ENCODE peak calls at places on chromosomes 12 and 14, in seven cellular contexts. X is SK-N-SH, I is HCT116, V is H1, R is K562, Z is HepG2, E is GM12878. S is an unnamed sample.

GRCh38 chr12:54588110-54588831 is at the start of gene PPP1R1A:
- DNase-seq in X (peak), E (no peak), V (no peak), Z (no peak), I (no peak), R (peak), S (peak)

GRCh38 chr12:123762715-123763052 is 583 bp downstream of the DNAH10 start:
- DNase-seq in E (no peak), V (no peak), R (no peak), Z (no peak), X (no peak), I (no peak), S (no peak)

GRCh38 chr12:43029971-43030370 is 440.4 kb upstream of the PRICKLE1 start:
- DNase-seq in V (no peak), I (no peak), X (no peak), Z (no peak), E (no peak), R (no peak), S (no peak)

GRCh38 chr12:66662179-66662578 is 16.7 kb downstream of the GRIP1 start:
- DNase-seq in Z (no peak), X (no peak), R (no peak), V (no peak), E (no peak), I (no peak), S (no peak)

GRCh38 chr12:108801736-108802665 is 55.4 kb downstream of the SSH1 start:
- DNase-seq in R (no peak), I (no peak), E (no peak), V (peak), Z (no peak), X (no peak), S (no peak)

GRCh38 chr14:36857842-36858445 is 196.3 kb downstream of the PAX9 start:
- DNase-seq in V (no peak), I (no peak), Z (no peak), E (no peak), X (no peak), R (no peak), S (no peak)

GRCh38 chr12:121086896-121087295 is 45.8 kb upstream of the P2RX7 start:
- DNase-seq in R (no peak), I (no peak), Z (no peak), V (no peak), E (no peak), X (no peak), S (no peak)

GRCh38 chr14:40028991-40029390 is 596.8 kb upstream of the FBXO33 start:
- DNase-seq in Z (no peak), R (no peak), I (no peak), V (no peak), X (no peak), E (no peak), S (no peak)

GRCh38 chr12:7376196-7376595 is 67.8 kb downstream of the CD163L1 start:
- DNase-seq in Z (no peak), E (no peak), I (no peak), V (no peak), R (no peak), X (no peak), S (no peak)

GRCh38 chr12:726281-727140 is 25.9 kb upstream of the WNK1 start:
- DNase-seq in R (no peak), V (no peak), E (no peak), Z (peak), I (no peak), X (no peak), S (no peak)

GRCh38 chr14:23787436-23787835 is 151.3 kb downstream of the DHRS2 start:
- DNase-seq in I (no peak), E (no peak), X (no peak), Z (no peak), R (no peak), V (no peak), S (no peak)

GRCh38 chr12:56105503-56105902 is 1.1 kb downstream of the PA2G4 start:
- DNase-seq in R (no peak), V (no peak), X (no peak), E (no peak), Z (no peak), I (no peak), S (no peak)

GRCh38 chr12:75196865-75197264 is 12.8 kb downstream of the KCNC2 start:
- DNase-seq in X (no peak), Z (no peak), I (no peak), V (no peak), R (no peak), E (no peak), S (no peak)

GRCh38 chr12:34390846-34391700 is 368.8 kb downstream of the ALG10 start:
- DNase-seq in E (no peak), X (no peak), V (no peak), Z (no peak), R (no peak), I (no peak), S (no peak)

GRCh38 chr14:38143651-38144505 is 63.8 kb upstream of the SSTR1 start:
- DNase-seq in I (no peak), X (no peak), E (no peak), V (no peak), R (no peak), Z (no peak), S (no peak)

GRCh38 chr14:95068521-95068920 is 88.8 kb downstream of the DICER1 start:
- DNase-seq in V (no peak), X (no peak), Z (no peak), E (no peak), I (no peak), R (no peak), S (no peak)

GRCh38 chr12:15164997-15165659 is 56.1 kb downstream of the RERG start:
- DNase-seq in Z (no peak), E (no peak), X (no peak), V (no peak), R (no peak), I (no peak), S (no peak)

GRCh38 chr12:102474438-102475064 is 5.8 kb downstream of the IGF1 start:
- DNase-seq in R (peak), I (peak), X (no peak), Z (no peak), V (no peak), E (no peak), S (no peak)

GRCh38 chr12:30999723-31000122 is 73.2 kb downstream of the TSPAN11 start:
- DNase-seq in V (no peak), R (no peak), I (no peak), E (no peak), X (no peak), Z (no peak), S (no peak)

GRCh38 chr12:57276935-57277563 is 26.1 kb upstream of the STAC3 start:
- DNase-seq in X (no peak), I (peak), E (no peak), V (no peak), R (peak), Z (peak), S (no peak)

GRCh38 chr12:117339104-117339503 is 22.3 kb downstream of the NOS1 start:
- DNase-seq in I (no peak), E (no peak), R (no peak), Z (no peak), X (no peak), V (no peak), S (no peak)

GRCh38 chr12:68538722-68539614 is 71.7 kb upstream of the RAP1B start:
- DNase-seq in E (peak), R (peak), X (no peak), V (peak), Z (no peak), I (no peak), S (peak)

GRCh38 chr12:104615048-104615561 is 158.4 kb downstream of the CHST11 start:
- DNase-seq in X (no peak), R (no peak), E (no peak), V (no peak), Z (no peak), I (no peak), S (no peak)

GRCh38 chr14:75859746-75860145 is 122.0 kb downstream of the TGFB3 start:
- DNase-seq in R (no peak), X (no peak), E (no peak), I (no peak), Z (no peak), V (no peak), S (no peak)

GRCh38 chr12:44307506-44308168 is 471.8 kb downstream of the TMEM117 start:
- DNase-seq in R (no peak), Z (no peak), X (no peak), I (no peak), V (no peak), E (no peak), S (peak)

GRCh38 chr12:63931703-63932102 is 87.2 kb downstream of the SRGAP1 start:
- DNase-seq in I (no peak), R (no peak), Z (no peak), E (no peak), V (no peak), X (no peak), S (no peak)

GRCh38 chr12:24379038-24379437 is 429.6 kb upstream of the SOX5 start:
- DNase-seq in Z (no peak), I (no peak), X (no peak), V (no peak), E (no peak), R (no peak), S (no peak)

GRCh38 chr12:18296909-18297280 is 35.6 kb downstream of the PIK3C2G start:
- DNase-seq in Z (no peak), E (no peak), R (no peak), V (no peak), X (no peak), I (no peak), S (no peak)

GRCh38 chr14:63438065-63438757 is 105.0 kb downstream of the PPP2R5E start:
- DNase-seq in I (peak), Z (peak), E (no peak), X (peak), R (peak), V (no peak), S (peak)

GRCh38 chr14:37985826-37986470 is 221.8 kb upstream of the SSTR1 start:
- DNase-seq in R (peak), X (peak), I (peak), E (no peak), Z (peak), V (no peak), S (peak)

DNA sequence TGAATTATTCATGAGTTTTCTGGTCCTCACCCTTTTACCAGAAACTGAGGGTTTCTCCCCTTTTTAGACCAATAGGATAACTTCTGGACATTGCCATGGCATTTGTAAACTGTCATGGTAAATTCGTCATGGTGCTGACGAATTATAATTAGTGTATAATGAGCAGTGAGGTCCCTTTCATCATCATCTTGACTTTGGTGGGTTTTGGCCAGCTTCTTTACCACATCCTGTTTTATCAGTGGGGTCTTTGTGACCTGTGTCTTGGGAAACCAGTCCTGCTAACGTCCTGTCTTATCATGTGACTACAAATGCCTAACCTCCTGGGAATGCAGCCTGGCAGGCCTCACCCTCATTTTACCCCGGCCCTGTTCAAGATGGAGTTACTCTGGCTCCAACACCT is 121.8 kb downstream of the SPTSSA start:
- DNase-seq in X (no peak), Z (no peak), E (no peak), V (no peak), R (no peak), I (no peak), S (no peak)
- TF ChIP-seq JUND in X (no peak), Z (no peak), E (no peak), V (no peak), R (no peak), I (no peak), S (no peak)

GRCh38 chr14:92922883-92923743 is at the start of gene CHGA:
- DNase-seq in R (peak), E (no peak), I (no peak), V (peak), X (peak), Z (peak), S (peak)
- TF ChIP-seq JUND in R (no peak), E (no peak), I (no peak), V (no peak), X (no peak), Z (peak), S (no peak)

GRCh38 chr14:34629657-34630529 is at the start of gene SNX6:
- DNase-seq in Z (peak), E (no peak), I (peak), X (peak), R (peak), V (peak), S (peak)

GRCh38 chr14:34633697-34634096 is 3.7 kb upstream of the SNX6 start:
- DNase-seq in E (no peak), V (no peak), X (no peak), I (no peak), R (no peak), Z (no peak), S (no peak)

GRCh38 chr14:34629344-34629656 is 648 bp downstream of the SNX6 start:
- DNase-seq in Z (no peak), E (no peak), V (no peak), I (no peak), X (no peak), R (no peak), S (peak)

GRCh38 chr14:34632451-34632850 is 2.5 kb upstream of the SNX6 start:
- DNase-seq in V (no peak), R (no peak), E (no peak), I (no peak), Z (no peak), X (no peak), S (no peak)

DNA sequence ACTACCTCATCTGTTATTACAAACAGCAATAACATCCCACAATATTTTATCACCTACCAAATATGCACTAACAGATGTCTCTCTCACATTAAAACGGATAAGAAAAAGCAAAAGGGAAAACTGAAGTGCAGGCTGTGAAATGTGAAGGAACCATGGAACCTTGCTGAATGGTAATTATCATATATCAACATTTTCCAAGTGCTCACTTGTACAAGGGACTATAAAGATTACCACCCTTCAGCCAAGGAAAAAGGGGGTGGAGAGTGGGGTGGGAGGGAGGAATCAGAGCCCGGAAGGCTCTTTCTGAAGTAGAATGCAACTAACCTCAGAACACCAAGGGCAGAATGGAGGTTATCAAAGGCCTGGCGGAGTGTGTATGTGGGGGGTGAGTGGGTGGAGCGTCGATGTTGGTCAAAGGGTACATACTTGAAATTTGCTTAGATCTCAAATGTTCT is 1.2 kb downstream of the SNX6 start:
- DNase-seq in I (no peak), R (peak), E (no peak), X (peak), V (no peak), Z (peak), S (no peak)
- TF ChIP-seq JUND in I (no peak), R (no peak), E (no peak), X (no peak), V (no peak), Z (no peak), S (no peak)

DNA sequence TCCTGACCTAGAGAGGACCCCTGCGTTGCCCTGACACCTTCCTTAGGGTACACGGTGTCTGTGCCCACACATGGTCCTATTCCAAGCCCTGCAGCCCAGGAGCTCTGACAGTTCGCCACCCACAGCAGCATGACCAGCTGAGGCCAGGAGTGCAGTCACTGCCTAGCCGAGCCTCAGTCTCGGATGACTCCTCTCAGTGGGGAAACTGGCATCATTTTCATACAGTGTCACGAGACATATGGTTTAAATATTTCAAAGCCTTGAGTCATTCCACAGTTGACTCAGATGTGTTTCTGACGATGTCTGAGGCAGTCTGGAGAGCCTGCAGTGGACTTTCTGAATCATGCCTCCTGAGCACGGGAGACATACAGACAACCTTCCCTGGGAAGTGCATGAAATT is 181.1 kb upstream of the FKBP4 start:
- DNase-seq in Z (no peak), X (no peak), R (no peak), I (peak), E (peak), V (no peak), S (no peak)
- TF ChIP-seq JUND in Z (no peak), X (peak), R (no peak), I (peak), E (no peak), V (no peak), S (no peak)

GRCh38 chr14:26194816-26195215 is 403.0 kb downstream of the NOVA1 start:
- DNase-seq in Z (no peak), E (no peak), I (no peak), V (no peak), R (no peak), X (no peak), S (no peak)

GRCh38 chr14:26199096-26199495 is 398.7 kb downstream of the NOVA1 start:
- DNase-seq in X (no peak), R (no peak), I (no peak), V (no peak), E (no peak), Z (no peak), S (no peak)

GRCh38 chr14:26204362-26204953 is 393.4 kb downstream of the NOVA1 start:
- DNase-seq in V (no peak), I (no peak), X (no peak), E (no peak), R (no peak), Z (no peak), S (no peak)

GRCh38 chr14:26200675-26201074 is 397.2 kb downstream of the NOVA1 start:
- DNase-seq in X (no peak), I (no peak), E (no peak), Z (no peak), V (no peak), R (no peak), S (no peak)

DNA sequence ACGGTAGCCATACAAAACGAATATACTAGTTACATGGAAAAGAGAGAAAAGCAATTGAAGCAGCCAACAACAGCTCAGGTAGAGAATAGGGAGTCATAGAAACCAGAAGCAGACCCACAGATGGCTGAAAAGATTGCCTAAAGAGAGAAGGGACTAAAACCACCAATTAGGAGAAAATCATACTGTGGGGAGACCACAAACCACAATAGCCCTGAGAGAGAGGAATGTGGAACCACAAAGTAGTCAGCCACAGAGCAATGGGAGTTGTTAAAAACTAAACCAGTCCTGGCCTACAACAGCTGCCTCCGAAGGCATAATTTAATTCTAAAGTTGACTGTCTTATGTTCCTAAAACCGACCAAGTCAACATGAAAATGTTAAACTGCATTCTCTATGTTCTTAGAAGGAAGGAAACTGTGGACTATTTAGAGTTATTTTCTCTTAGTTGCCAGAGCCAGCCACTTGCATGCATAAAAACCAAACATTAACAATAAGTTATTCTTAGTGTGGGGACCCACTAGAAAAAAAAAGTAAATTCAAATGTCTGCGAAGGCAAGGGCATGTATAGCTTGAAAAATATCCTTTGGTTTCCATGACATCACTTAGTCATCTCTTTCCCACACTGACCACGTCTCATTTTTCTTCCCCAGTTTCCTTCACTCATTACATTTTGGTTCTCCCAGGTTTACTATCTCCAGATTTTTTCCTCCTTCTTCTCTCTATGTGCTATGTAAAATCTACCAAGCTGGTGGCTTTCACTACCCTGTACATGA is 398.0 kb downstream of the NOVA1 start:
- DNase-seq in I (no peak), E (no peak), X (no peak), Z (no peak), R (no peak), V (no peak), S (no peak)
- TF ChIP-seq JUND in I (no peak), E (no peak), X (no peak), Z (no peak), R (no peak), V (no peak), S (no peak)

DNA sequence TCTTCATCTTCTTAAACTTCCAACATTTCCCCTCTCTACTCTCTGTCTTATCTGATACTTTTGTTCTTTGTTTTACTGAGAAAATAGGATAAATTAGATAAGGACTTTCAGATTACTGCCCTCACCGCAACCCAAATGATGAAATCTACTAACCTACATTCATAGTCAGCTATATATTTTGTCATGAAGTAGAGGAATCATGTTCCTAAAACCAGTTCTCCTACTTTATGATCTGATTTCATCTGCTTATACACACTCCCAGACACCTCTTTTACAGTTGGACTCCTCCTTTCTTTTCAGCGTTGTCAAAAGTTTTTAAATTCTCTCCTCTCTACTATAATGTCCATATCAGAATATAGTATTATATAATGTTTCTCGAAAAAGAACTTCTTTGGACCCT is 29.7 kb downstream of the MGAT4C start:
- DNase-seq in Z (no peak), R (no peak), V (no peak), X (no peak), E (no peak), I (no peak), S (no peak)
- TF ChIP-seq JUND in Z (no peak), R (no peak), V (no peak), X (no peak), E (no peak), I (no peak), S (no peak)

GRCh38 chr12:58917699-58918334 is 2.5 kb downstream of the LRIG3 start:
- DNase-seq in X (no peak), E (no peak), I (no peak), Z (no peak), R (no peak), V (no peak), S (no peak)

GRCh38 chr12:58920102-58920955 is at the start of gene LRIG3:
- DNase-seq in V (no peak), X (peak), I (peak), E (no peak), Z (peak), R (peak), S (peak)

GRCh38 chr12:58916891-58917570 is 3.3 kb downstream of the LRIG3 start:
- DNase-seq in V (no peak), I (no peak), R (no peak), Z (no peak), X (no peak), E (no peak), S (no peak)

GRCh38 chr12:58919271-58920101 is 818 bp downstream of the LRIG3 start:
- DNase-seq in I (no peak), Z (peak), X (no peak), R (no peak), V (no peak), E (no peak), S (no peak)

GRCh38 chr12:58918475-58918874 is 1.8 kb downstream of the LRIG3 start:
- DNase-seq in X (no peak), E (no peak), R (no peak), Z (no peak), I (no peak), V (no peak), S (no peak)
- TF ChIP-seq JUND in X (no peak), E (no peak), R (no peak), Z (no peak), I (no peak), V (no peak), S (no peak)

S was measured in T47D.